ENCODE peak calls at places on chromosomes 4 and X, in six cellular contexts. C, T, K, M, P and I are unnamed samples. For H3K4me1 and H3K36me3, the result is how much of the 10 kb centered on the place peaks cover.

GRCh38 chrX:137166591-137166990 is 132.8 kb upstream of the GPR101 start:
- DNase-seq in C (peak), P (no peak), T (no peak), K (no peak), M (no peak), I (no peak)

GRCh38 chrX:95318882-95319281 is 1365.8 kb upstream of the DIAPH2 start:
- DNase-seq in M (no peak), T (no peak), K (no peak), P (no peak), C (no peak), I (no peak)

GRCh38 chr4:22237846-22238513 is 277.9 kb downstream of the ADGRA3 start:
- DNase-seq in P (no peak), K (no peak), M (peak), T (no peak), C (no peak), I (no peak)

GRCh38 chr4:176187610-176188009 is 7.8 kb downstream of the SPATA4 start:
- DNase-seq in K (no peak), M (no peak), P (no peak), T (no peak), C (no peak), I (no peak)

GRCh38 chr4:87465739-87466366 is 43.5 kb downstream of the NUDT9 start:
- DNase-seq in K (no peak), P (no peak), M (no peak), C (no peak), T (no peak), I (no peak)

GRCh38 chrX:109350051-109350450 is 131.8 kb downstream of the GUCY2F start:
- DNase-seq in C (no peak), K (no peak), M (no peak), P (no peak), T (no peak), I (no peak)

GRCh38 chr4:6208416-6208815 is 8.1 kb upstream of the JAKMIP1 start:
- DNase-seq in T (no peak), M (no peak), P (no peak), K (no peak), C (peak), I (no peak)

GRCh38 chrX:45748443-45748842 is 547.8 kb upstream of the DIPK2B start:
- DNase-seq in C (no peak), P (no peak), K (no peak), M (no peak), T (no peak), I (no peak)

GRCh38 chr4:109465065-109465464 is 31.4 kb downstream of the SEC24B start:
- DNase-seq in K (no peak), M (no peak), P (no peak), T (no peak), C (no peak), I (no peak)

GRCh38 chr4:7510066-7510465 is 75.3 kb upstream of the PSAPL1 start:
- DNase-seq in K (no peak), P (no peak), T (no peak), C (no peak), M (no peak), I (no peak)

GRCh38 chr4:147924604-147925412 is 192.9 kb downstream of the ARHGAP10 start:
- DNase-seq in C (peak), M (peak), T (peak), P (no peak), K (no peak), I (no peak)

GRCh38 chrX:14501312-14501711 is 28.0 kb upstream of the GLRA2 start:
- DNase-seq in K (no peak), P (peak), C (peak), M (no peak), T (peak), I (no peak)

GRCh38 chrX:48942895-48943294 is 14.5 kb downstream of the OTUD5 start:
- DNase-seq in P (no peak), T (no peak), M (no peak), C (no peak), K (no peak), I (peak)
- H3K4me1 ChIP-seq in P (under half), T (under half), M (under half), C (half or more), K (under half), I (under half)

GRCh38 chr4:82809614-82810013 is 11.0 kb upstream of the SCD5 start:
- DNase-seq in K (no peak), T (no peak), C (no peak), M (no peak), P (no peak), I (no peak)
- H3K27ac ChIP-seq in K (no peak), T (no peak), C (no peak), M (no peak), P (no peak), I (no peak)

GRCh38 chr4:118730683-118731082 is 45.5 kb downstream of the METTL14 start:
- DNase-seq in M (no peak), P (no peak), T (no peak), K (no peak), C (no peak), I (no peak)
- H3K36me3 ChIP-seq in M (under half), P (under half), T (under half), K (half or more), C (half or more), I (under half)

DNA sequence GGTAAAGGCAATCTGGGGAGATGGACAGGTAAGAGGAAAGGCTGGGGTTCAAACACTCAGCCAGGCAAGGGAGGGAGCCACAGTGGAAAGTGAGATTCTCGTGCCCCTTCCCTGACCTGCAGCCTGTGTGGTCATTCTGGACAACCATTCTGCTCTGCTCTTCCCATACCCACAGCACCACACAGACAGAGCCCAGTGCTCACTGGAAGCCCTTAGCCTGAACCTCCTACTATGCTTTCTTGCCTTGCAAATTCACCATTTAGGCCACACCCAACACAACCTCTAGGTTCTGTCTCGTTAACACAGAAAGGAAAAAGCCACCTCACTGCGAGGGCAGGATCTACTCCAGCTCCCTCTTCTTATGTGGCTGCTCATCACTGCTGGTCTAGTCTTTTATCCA is 92.7 kb downstream of the SHISA3 start:
- DNase-seq in C (no peak), P (no peak), M (no peak), T (no peak), K (no peak), I (no peak)
- H3K4me1 ChIP-seq in C (under half), P (under half), M (under half), T (under half), K (under half), I (under half)

GRCh38 chr4:3481113-3481531 is 18.0 kb downstream of the DOK7 start:
- DNase-seq in M (no peak), C (no peak), T (no peak), P (no peak), K (no peak), I (no peak)

GRCh38 chr4:3477750-3478430 is 14.8 kb downstream of the DOK7 start:
- DNase-seq in C (no peak), K (no peak), P (no peak), M (no peak), T (no peak), I (no peak)

GRCh38 chr4:3478446-3479357 is 15.6 kb downstream of the DOK7 start:
- DNase-seq in M (no peak), K (no peak), T (no peak), C (no peak), P (no peak), I (no peak)

GRCh38 chr4:3480528-3481112 is 17.5 kb downstream of the DOK7 start:
- DNase-seq in T (peak), K (no peak), C (peak), P (peak), M (peak), I (peak)

GRCh38 chr4:3479358-3480101 is 16.4 kb downstream of the DOK7 start:
- DNase-seq in C (no peak), M (no peak), K (no peak), T (no peak), P (no peak), I (no peak)
- H3K27ac ChIP-seq in C (no peak), M (no peak), K (no peak), T (no peak), P (no peak), I (no peak)

DNA sequence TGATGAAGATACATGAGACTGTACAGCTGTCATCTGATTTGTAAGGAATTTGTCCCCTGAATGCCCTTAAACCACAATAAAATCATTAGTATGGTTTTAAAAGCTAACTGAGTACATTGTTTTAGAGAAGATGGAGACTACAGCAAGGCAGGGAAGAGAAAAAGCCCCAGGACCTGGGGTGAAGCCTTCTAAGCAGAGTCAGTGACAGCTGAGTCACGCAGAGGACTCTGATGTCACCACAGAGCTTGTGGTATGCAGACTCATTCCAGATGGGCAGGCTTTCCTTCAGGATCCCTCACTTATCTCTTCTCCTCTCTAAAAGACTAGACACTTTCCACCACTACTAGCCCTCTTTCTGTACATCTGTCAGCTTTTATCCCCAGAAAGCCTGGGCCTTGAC is 97.1 kb upstream of the ATOH1 start:
- DNase-seq in K (no peak), T (no peak), P (no peak), M (no peak), C (no peak), I (no peak)
- H3K36me3 ChIP-seq in K (under half), T (under half), P (under half), M (under half), C (under half), I (under half)

GRCh38 chr4:73609688-73610087 is 10.5 kb downstream of the RASSF6 start:
- DNase-seq in K (no peak), C (no peak), M (no peak), T (no peak), P (no peak), I (no peak)
- H3K4me1 ChIP-seq in K (under half), C (half or more), M (under half), T (under half), P (under half), I (under half)

GRCh38 chrX:135520022-135520552 is 373 bp upstream of the INTS6L start:
- DNase-seq in P (no peak), K (no peak), M (no peak), T (no peak), C (no peak), I (no peak)
- H3K27ac ChIP-seq in P (peak), K (peak), M (peak), T (no peak), C (peak), I (peak)